ENCODE peak calls at places on chromosomes 12 and 14, in seven cellular contexts. T is lower lobe of right lung; B is effector memory CD4-positive, alpha-beta T cell; H is hepatocyte; E is neuronal stem cell; G is lung; P is K562. Q is an unnamed sample.

GRCh38 chr12:46855760-46856159 is 30.0 kb upstream of the SLC38A4 start:
- DNase-seq in H (no peak), T (no peak), B (no peak), E (no peak), G (no peak), P (no peak), Q (no peak)

GRCh38 chr12:93094988-93095737 is 166.1 kb upstream of the EEA1 start:
- DNase-seq in G (no peak), H (no peak), E (no peak), T (no peak), P (peak; percentile 29), B (no peak), Q (no peak)

GRCh38 chr14:29016050-29016900 is 249.7 kb downstream of the FOXG1 start:
- DNase-seq in E (peak; percentile 51), H (peak; percentile 59), T (peak; percentile 41), G (no peak), P (peak; percentile 8), B (no peak), Q (no peak)

GRCh38 chr12:130526813-130527212 is 189.1 kb downstream of the PIWIL1 start:
- DNase-seq in T (no peak), G (no peak), P (peak; percentile 71), E (peak; percentile 64), B (no peak), H (peak; percentile 64), Q (no peak)

GRCh38 chr14:32074887-32075572 is 2.1 kb upstream of the ARHGAP5 start:
- DNase-seq in E (no peak), T (no peak), H (no peak), B (no peak), G (no peak), P (no peak), Q (no peak)

GRCh38 chr14:56378474-56378873 is 201.1 kb upstream of the TMEM260 start:
- DNase-seq in B (no peak), T (no peak), G (no peak), E (no peak), P (no peak), H (no peak), Q (no peak)

GRCh38 chr12:82413994-82414393 is 55.7 kb downstream of the METTL25 start:
- DNase-seq in P (no peak), B (no peak), H (no peak), T (no peak), E (no peak), G (no peak), Q (no peak)

GRCh38 chr14:100892496-100893227 is 10.9 kb downstream of the RTL1 start:
- DNase-seq in E (no peak), B (no peak), G (no peak), H (no peak), P (no peak), T (no peak), Q (no peak)

GRCh38 chr14:92952497-92953298 is 29.7 kb downstream of the CHGA start:
- DNase-seq in H (no peak), B (no peak), T (no peak), P (no peak), E (no peak), G (no peak), Q (peak; percentile 79)

GRCh38 chr12:10959777-10960176 is 20.7 kb upstream of the TAS2R14 start:
- DNase-seq in G (no peak), T (no peak), B (no peak), P (no peak), E (no peak), H (no peak), Q (no peak)

GRCh38 chr12:103930787-103931536 is 752 bp downstream of the HSP90B1 start:
- DNase-seq in E (peak; percentile 26), P (peak; percentile 72), H (peak; percentile 24), B (peak; percentile 2), G (peak; percentile 33), T (peak; percentile 52), Q (peak; percentile 34)

GRCh38 chr12:103560604-103561101 is 26.4 kb upstream of the STAB2 start:
- DNase-seq in P (no peak), T (no peak), H (peak; percentile 73), G (no peak), E (no peak), B (no peak), Q (no peak)

GRCh38 chr14:73209943-73210342 is 27.4 kb upstream of the PAPLN start:
- DNase-seq in H (no peak), P (no peak), E (no peak), T (no peak), B (no peak), G (no peak), Q (no peak)

GRCh38 chr12:94027561-94027960 is 120.8 kb upstream of the PLXNC1 start:
- DNase-seq in P (no peak), B (no peak), T (no peak), E (no peak), H (no peak), G (no peak), Q (no peak)

GRCh38 chr14:35121026-35121886 is 534 bp downstream of the PPP2R3C start:
- DNase-seq in E (no peak), G (no peak), T (peak; percentile 51), P (peak; percentile 89), B (no peak), H (peak; percentile 9), Q (peak; percentile 17)

GRCh38 chr14:74863274-74863673 is 12.7 kb downstream of the PROX2 start:
- DNase-seq in G (peak; percentile 38), B (no peak), T (peak; percentile 81), E (no peak), H (no peak), P (no peak), Q (no peak)

GRCh38 chr14:97046991-97047390 is 249.8 kb downstream of the VRK1 start:
- DNase-seq in P (no peak), E (no peak), G (no peak), H (no peak), B (no peak), T (no peak), Q (no peak)

GRCh38 chr12:105294886-105295479 is 35.5 kb upstream of the C12orf75 start:
- DNase-seq in G (no peak), H (no peak), T (no peak), B (no peak), E (no peak), P (no peak), Q (no peak)

GRCh38 chr12:52603314-52603713 is 2.1 kb upstream of the KRT72 start:
- DNase-seq in T (no peak), E (no peak), G (no peak), P (no peak), B (no peak), H (no peak), Q (no peak)

DNA sequence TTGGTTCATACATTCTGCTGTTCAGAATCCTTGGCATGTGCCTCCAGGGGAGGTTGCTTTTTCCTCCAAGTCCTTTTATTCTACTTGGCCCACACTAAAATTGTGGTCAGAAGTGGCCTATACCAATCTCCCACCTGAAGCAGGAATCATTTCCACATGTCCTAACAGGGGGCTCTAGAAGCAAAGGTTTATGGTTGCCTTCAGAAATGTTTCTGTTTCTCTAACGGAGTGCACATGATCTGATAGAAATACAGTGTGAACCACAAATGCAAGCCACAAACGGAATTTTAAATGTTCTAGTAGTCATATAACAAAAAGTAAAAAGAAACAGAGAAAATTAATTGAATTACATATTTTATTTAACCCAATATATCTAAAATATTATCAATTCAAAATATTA is 3.9 kb downstream of the PTGER2 start:
- DNase-seq in E (no peak), H (no peak), T (no peak), G (no peak), P (no peak), B (no peak), Q (no peak)
- H3K4me3 ChIP-seq in E (no peak overlapping the region), H (no peak overlapping the region), T (no peak overlapping the region), G (no peak overlapping the region), P (no peak overlapping the region), B (peak overlapping the region; percentile 90), Q (no peak overlapping the region)

GRCh38 chr12:62258231-62258630 is 2.0 kb upstream of the USP15 start:
- DNase-seq in E (no peak), G (no peak), P (no peak), T (no peak), B (no peak), H (no peak), Q (no peak)

GRCh38 chr12:62259311-62259992 is 752 bp upstream of the USP15 start:
- DNase-seq in B (no peak), G (no peak), E (no peak), T (no peak), P (no peak), H (peak; percentile 12), Q (no peak)

GRCh38 chr12:62259993-62260732 is at the start of gene USP15:
- DNase-seq in T (peak; percentile 97), E (peak; percentile 94), H (peak; percentile 98), B (peak; percentile 92), G (peak; percentile 97), P (peak; percentile 90), Q (peak; percentile 97)

GRCh38 chr12:62254967-62255366 is 5.2 kb upstream of the USP15 start:
- DNase-seq in T (no peak), G (no peak), P (no peak), B (no peak), E (no peak), H (no peak), Q (no peak)

DNA sequence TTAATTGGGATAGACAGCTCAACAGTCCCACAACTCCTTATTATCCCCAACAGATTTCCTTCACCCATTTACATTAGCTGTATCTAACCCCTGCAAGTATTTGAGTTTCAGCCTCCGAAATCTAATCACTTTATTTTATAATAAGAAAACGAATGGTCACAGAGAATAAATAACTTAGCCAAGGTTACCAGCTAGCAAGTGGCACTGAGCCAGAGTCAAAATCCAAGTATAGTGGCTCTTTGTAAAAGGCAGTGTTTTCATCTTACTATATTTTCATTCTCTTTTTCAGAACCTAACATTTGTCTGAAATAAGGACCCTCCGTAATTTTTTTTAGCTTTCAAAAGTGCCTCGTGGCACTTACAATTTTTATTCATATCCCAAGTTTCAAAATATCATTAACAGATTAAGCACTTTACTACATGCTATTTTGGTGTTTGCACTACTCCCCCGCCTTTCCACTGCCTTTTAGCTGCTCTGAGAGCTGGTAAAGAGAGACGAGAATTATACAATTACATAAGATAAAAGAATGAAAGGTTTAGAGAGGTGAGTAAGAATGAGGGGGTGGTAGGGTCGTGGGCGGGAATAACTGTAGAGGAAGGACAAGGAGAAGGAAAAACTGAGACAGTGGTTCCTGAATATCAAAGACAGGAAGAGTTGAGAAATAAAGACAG is 3.7 kb upstream of the USP15 start:
- DNase-seq in G (no peak), T (no peak), P (peak; percentile 23), H (no peak), B (no peak), E (no peak), Q (no peak)
- H3K4me3 ChIP-seq in G (no peak overlapping the region), T (no peak overlapping the region), P (peak overlapping the region; percentile 0), H (no peak overlapping the region), B (no peak overlapping the region), E (no peak overlapping the region), Q (peak overlapping the region; percentile 18)

GRCh38 chr14:58865520-58866281 is 227.9 kb downstream of the DACT1 start:
- DNase-seq in P (no peak), E (no peak), G (no peak), T (no peak), B (no peak), H (no peak), Q (no peak)
- H3K4me3 ChIP-seq in P (no peak overlapping the region), E (no peak overlapping the region), G (no peak overlapping the region), T (no peak overlapping the region), B (no peak overlapping the region), H (no peak overlapping the region), Q (no peak overlapping the region)

DNA sequence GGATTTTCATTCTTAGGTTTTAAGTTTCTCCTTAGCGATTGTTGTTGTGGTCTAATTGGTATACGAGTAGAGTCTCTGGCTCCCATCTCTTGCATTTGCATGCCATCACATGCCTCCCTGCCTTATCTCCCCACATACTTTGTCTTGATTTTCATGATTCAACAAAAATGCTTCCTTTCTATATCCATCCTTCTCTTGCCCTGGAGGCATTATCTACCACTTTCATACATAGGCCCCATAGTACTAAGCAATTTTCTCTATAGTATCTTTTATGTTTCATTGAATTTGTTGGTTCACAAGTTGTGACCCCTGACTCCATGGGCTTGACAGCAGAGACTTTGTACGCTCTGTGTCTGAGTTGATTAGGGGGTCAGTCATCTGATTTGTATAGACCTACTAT is 226.1 kb downstream of the ACSS3 start:
- DNase-seq in E (no peak), P (no peak), T (no peak), B (no peak), H (no peak), G (no peak), Q (no peak)
- H3K4me3 ChIP-seq in E (no peak overlapping the region), P (no peak overlapping the region), T (no peak overlapping the region), B (no peak overlapping the region), H (no peak overlapping the region), G (no peak overlapping the region), Q (no peak overlapping the region)